ENCODE peak calls at places on chromosomes 5 and 9, in seven cellular contexts. A, S, F, E, R, L and C are unnamed samples.
A peak's percentile ranks its signal among the peaks of the same experiment; 100 is the strongest.

GRCh38 chr9:96486351-96487029 is 36.5 kb downstream of the HABP4 start:
- DNase-seq in F (peak; percentile 92), L (no peak), A (peak; percentile 80), R (peak; percentile 80), S (no peak), E (no peak), C (peak; percentile 84)

GRCh38 chr9:94919376-94920098 is 193.0 kb downstream of the AOPEP start:
- DNase-seq in F (no peak), R (no peak), S (no peak), L (no peak), E (no peak), A (peak; percentile 45), C (peak; percentile 81)

GRCh38 chr5:67805666-67806348 is 409.7 kb upstream of the PIK3R1 start:
- DNase-seq in L (no peak), E (no peak), S (no peak), F (no peak), A (no peak), R (no peak), C (no peak)

GRCh38 chr9:135225619-135226228 is 138.3 kb downstream of the OLFM1 start:
- DNase-seq in E (no peak), L (no peak), A (no peak), R (no peak), F (no peak), S (no peak), C (no peak)

GRCh38 chr5:102959055-102959454 is 160.9 kb downstream of the GIN1 start:
- DNase-seq in R (no peak), E (peak; percentile 5), L (no peak), F (peak; percentile 96), A (no peak), S (no peak), C (peak; percentile 87)

GRCh38 chr5:83331842-83332241 is 139.7 kb upstream of the VCAN start:
- DNase-seq in R (no peak), F (no peak), E (no peak), L (no peak), S (no peak), A (no peak), C (peak; percentile 43)

GRCh38 chr9:88741335-88741734 is 206.4 kb downstream of the NXNL2 start:
- DNase-seq in F (no peak), R (no peak), A (no peak), E (peak; percentile 34), S (no peak), L (peak; percentile 55), C (no peak)

GRCh38 chr5:14019768-14020167 is 75.3 kb upstream of the DNAH5 start:
- DNase-seq in A (no peak), S (no peak), R (no peak), E (no peak), L (no peak), F (no peak), C (no peak)

GRCh38 chr5:113162770-113163169 is 186.2 kb downstream of the DCP2 start:
- DNase-seq in S (no peak), E (no peak), L (no peak), R (peak; percentile 39), F (peak; percentile 73), A (no peak), C (peak; percentile 82)

GRCh38 chr9:36451949-36452348 is 51.9 kb upstream of the RNF38 start:
- DNase-seq in R (no peak), L (no peak), A (no peak), E (no peak), F (no peak), S (no peak), C (no peak)

GRCh38 chr5:120152472-120152871 is 311.6 kb upstream of the PRR16 start:
- DNase-seq in L (peak; percentile 15), S (no peak), A (no peak), F (peak; percentile 85), E (no peak), R (no peak), C (peak; percentile 81)

GRCh38 chr9:96027271-96028131 is 152.0 kb downstream of the ERCC6L2 start:
- DNase-seq in F (no peak), E (no peak), L (no peak), S (no peak), A (no peak), R (no peak), C (no peak)

GRCh38 chr5:8628521-8628920 is 759.6 kb downstream of the MTRR start:
- DNase-seq in L (no peak), E (no peak), R (no peak), F (no peak), S (no peak), A (no peak), C (no peak)

GRCh38 chr5:88883059-88883565 is at the start of gene MEF2C:
- DNase-seq in E (peak; percentile 94), A (peak; percentile 85), S (no peak), R (peak; percentile 66), L (peak; percentile 13), F (peak; percentile 93), C (peak; percentile 67)

GRCh38 chr9:70043689-70044449 is at the start of gene MAMDC2:
- DNase-seq in R (peak; percentile 43), L (no peak), S (no peak), E (no peak), A (peak; percentile 51), F (peak; percentile 23), C (peak; percentile 38)

GRCh38 chr9:76180541-76180940 is 213.7 kb downstream of the RFK start:
- DNase-seq in E (no peak), S (no peak), L (no peak), A (no peak), R (no peak), F (peak; percentile 55), C (peak; percentile 42)

GRCh38 chr5:111070272-111071134 is 1.0 kb upstream of the TSLP start:
- DNase-seq in R (peak; percentile 39), F (peak; percentile 25), S (no peak), A (peak; percentile 15), L (no peak), E (peak; percentile 50), C (peak; percentile 10)

GRCh38 chr5:54390015-54390414 is 65.5 kb upstream of the HSPB3 start:
- DNase-seq in F (peak; percentile 76), E (no peak), A (peak; percentile 12), R (peak; percentile 29), S (no peak), L (no peak), C (peak; percentile 52)

GRCh38 chr5:68383888-68384310 is 168.3 kb downstream of the PIK3R1 start:
- DNase-seq in S (no peak), L (no peak), F (no peak), E (no peak), R (no peak), A (no peak), C (no peak)

GRCh38 chr9:30732060-30732459 is 1652.4 kb upstream of the ACO1 start:
- DNase-seq in E (no peak), R (no peak), A (no peak), S (no peak), F (no peak), L (no peak), C (no peak)

GRCh38 chr9:117927354-117927753 is 223.2 kb downstream of the TLR4 start:
- DNase-seq in A (no peak), F (no peak), S (no peak), L (no peak), R (no peak), E (no peak), C (no peak)

GRCh38 chr9:77648458-77649108 is 461 bp upstream of the GNA14 start:
- DNase-seq in R (peak; percentile 76), F (peak; percentile 36), A (peak; percentile 63), L (peak; percentile 6), S (peak; percentile 58), E (no peak), C (no peak)

GRCh38 chr5:76791461-76791860 is 27.4 kb upstream of the F2RL1 start:
- DNase-seq in S (no peak), F (peak; percentile 48), R (no peak), A (no peak), E (no peak), L (no peak), C (peak; percentile 58)

GRCh38 chr9:131530546-131530929 is 525 bp downstream of the UCK1 start:
- DNase-seq in A (peak; percentile 38), L (no peak), F (peak; percentile 10), E (peak; percentile 27), S (no peak), R (peak; percentile 47), C (peak; percentile 41)

GRCh38 chr5:56350595-56351170 is 117.6 kb upstream of the ANKRD55 start:
- DNase-seq in R (peak; percentile 71), A (peak; percentile 80), S (peak; percentile 70), F (peak; percentile 71), E (no peak), L (peak; percentile 67), C (peak; percentile 89)

GRCh38 chr5:91500758-91501157 is 117.6 kb upstream of the ARRDC3 start:
- DNase-seq in S (no peak), A (no peak), R (no peak), E (no peak), F (no peak), L (no peak), C (no peak)
- H3K4me3 ChIP-seq in S (no peak overlapping the region), A (no peak overlapping the region), R (no peak overlapping the region), E (no peak overlapping the region), F (no peak overlapping the region), L (no peak overlapping the region), C (no peak overlapping the region)

DNA sequence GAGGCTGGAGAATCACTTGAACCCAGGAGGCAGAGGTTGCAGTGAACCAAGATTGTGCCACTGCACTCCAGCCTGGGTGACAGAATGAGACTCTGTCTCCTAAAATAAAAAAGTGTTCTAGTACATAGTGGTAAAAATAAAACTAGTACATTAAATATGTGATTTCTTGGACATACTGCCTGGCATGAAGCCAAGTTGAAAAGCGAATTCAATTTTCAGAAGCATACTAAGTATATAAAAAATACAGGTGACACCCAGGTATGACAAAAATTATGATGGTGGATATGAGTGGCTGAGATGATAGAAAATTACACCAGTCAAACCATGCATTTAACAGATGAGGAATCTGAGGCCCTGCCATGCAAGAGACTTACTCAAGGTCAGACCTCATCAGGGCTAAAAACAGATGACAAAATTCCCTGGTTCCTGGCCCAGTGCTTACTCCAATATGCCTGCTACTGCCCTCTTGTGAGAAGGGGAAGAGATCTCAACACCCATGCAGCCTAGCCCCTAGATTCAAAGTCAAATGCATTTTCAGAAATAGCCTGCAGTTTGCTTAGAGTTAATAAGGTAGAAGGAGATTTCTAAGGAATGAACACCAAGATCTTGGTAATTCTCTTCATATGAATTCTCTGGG is 46.6 kb upstream of the GNPDA1 start:
- DNase-seq in F (peak; percentile 57), L (peak; percentile 10), E (no peak), S (no peak), R (no peak), A (peak; percentile 36), C (no peak)
- TF ChIP-seq CTCF in F (peak; percentile 16), L (no peak), E (no peak), S (no peak), R (peak; percentile 7), A (peak; percentile 16), C (no peak)

DNA sequence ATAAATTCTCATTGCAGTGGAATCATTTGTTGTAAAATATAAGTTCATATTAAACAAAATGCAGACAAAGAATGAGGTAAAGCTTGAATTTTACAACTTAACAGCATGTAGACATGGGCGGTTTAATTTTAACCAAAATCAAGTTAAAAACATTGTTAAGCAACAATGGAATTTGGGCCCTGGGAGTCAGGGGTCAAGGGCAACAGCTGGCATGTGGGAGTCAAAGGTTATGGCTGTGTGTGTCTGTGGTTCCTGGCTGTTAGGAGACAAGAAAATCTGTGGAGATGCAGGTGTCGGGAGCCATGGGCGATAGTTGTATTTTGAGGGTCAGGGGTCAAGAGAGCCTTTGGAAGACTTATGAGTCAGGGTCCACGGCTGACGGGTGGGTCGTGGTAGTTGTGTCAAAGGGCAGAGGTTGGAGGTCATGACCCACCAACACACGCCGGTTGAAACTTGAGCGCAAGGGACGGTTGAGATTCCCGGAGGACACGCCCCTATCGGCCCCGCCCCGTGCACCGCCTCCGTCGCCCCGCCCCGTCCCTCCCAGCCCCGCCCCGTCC is 443 bp upstream of the RANBP17 start:
- DNase-seq in F (no peak), R (no peak), L (no peak), E (no peak), S (no peak), A (no peak), C (no peak)
- H3K4me3 ChIP-seq in F (no peak overlapping the region), R (no peak overlapping the region), L (no peak overlapping the region), E (no peak overlapping the region), S (peak overlapping the region; percentile 71), A (peak overlapping the region; percentile 81), C (peak overlapping the region; percentile 7)

GRCh38 chr5:175851311-175851710 is 20.1 kb upstream of the CPLX2 start:
- DNase-seq in F (no peak), L (no peak), R (no peak), A (no peak), S (no peak), E (no peak), C (no peak)
- TF ChIP-seq CTCF in F (no peak), L (no peak), R (no peak), A (no peak), S (no peak), E (no peak), C (no peak)